ENCODE peak calls at places on chromosomes 1 and 21, in five cellular contexts. Z, C, E, R and S are unnamed samples.
A peak's percentile ranks its signal among the peaks of the same experiment; 100 is the strongest.

GRCh38 chr1:177975588-177976495 is 6.0 kb upstream of the SEC16B start:
- DNase-seq in C (no peak), Z (no peak), E (no peak), R (no peak), S (no peak)

GRCh38 chr1:921011-921837 is 2.5 kb upstream of the SAMD11 start:
- DNase-seq in E (no peak), R (peak; percentile 80), Z (no peak), C (no peak), S (peak; percentile 74)

GRCh38 chr1:2801535-2802291 is at the start of gene TTC34:
- DNase-seq in E (peak; percentile 14), R (peak; percentile 72), C (peak; percentile 29), Z (no peak), S (no peak)

GRCh38 chr1:45205000-45205909 is 1.1 kb downstream of the ZSWIM5 start:
- DNase-seq in C (no peak), R (peak; percentile 76), E (no peak), Z (no peak), S (peak; percentile 54)

GRCh38 chr21:28298251-28298672 is 694.4 kb downstream of the LTN1 start:
- DNase-seq in Z (no peak), C (no peak), R (no peak), E (no peak), S (no peak)

GRCh38 chr1:164475834-164476233 is 83.2 kb upstream of the PBX1 start:
- DNase-seq in Z (no peak), C (no peak), R (no peak), E (no peak), S (no peak)

GRCh38 chr1:103106426-103107321 is 1.6 kb downstream of the COL11A1 start:
- DNase-seq in E (no peak), C (peak; percentile 2), R (peak; percentile 66), Z (no peak), S (no peak)

GRCh38 chr1:1292442-1292779 is 12.2 kb downstream of the SCNN1D start:
- DNase-seq in C (no peak), Z (no peak), R (no peak), E (no peak), S (no peak)

GRCh38 chr1:47689894-47690293 is 252.1 kb downstream of the FOXD2 start:
- DNase-seq in E (no peak), Z (no peak), R (peak; percentile 18), C (no peak), S (no peak)

GRCh38 chr1:113185463-113186104 is 112.6 kb downstream of the LRIG2 start:
- DNase-seq in R (no peak), Z (no peak), C (no peak), E (no peak), S (no peak)

GRCh38 chr1:79777481-79778219 is 771.1 kb upstream of the ADGRL4 start:
- DNase-seq in Z (no peak), E (no peak), R (no peak), C (peak; percentile 15), S (no peak)

GRCh38 chr21:32790626-32791025 is 19.1 kb upstream of the PAXBP1 start:
- DNase-seq in R (no peak), C (no peak), Z (no peak), E (no peak), S (no peak)

GRCh38 chr1:40799351-40799867 is 15.8 kb downstream of the KCNQ4 start:
- DNase-seq in R (no peak), C (no peak), Z (no peak), E (no peak), S (no peak)

GRCh38 chr1:177032434-177032833 is 132.1 kb downstream of the ASTN1 start:
- DNase-seq in E (no peak), Z (no peak), C (no peak), R (no peak), S (no peak)

GRCh38 chr1:12486401-12487005 is 131.5 kb downstream of the DHRS3 start:
- DNase-seq in C (no peak), R (peak; percentile 84), E (no peak), Z (no peak), S (no peak)

GRCh38 chr1:218557731-218558130 is 212.6 kb downstream of the TGFB2 start:
- DNase-seq in R (no peak), C (no peak), E (no peak), Z (no peak), S (peak; percentile 37)

GRCh38 chr1:156126701-156127534 is 12.4 kb downstream of the LMNA start:
- DNase-seq in C (no peak), E (peak; percentile 55), Z (peak; percentile 54), R (no peak), S (no peak)

GRCh38 chr1:55375617-55376258 is 160.6 kb upstream of the USP24 start:
- DNase-seq in Z (no peak), C (peak; percentile 18), E (no peak), R (no peak), S (peak; percentile 6)

GRCh38 chr1:111203681-111204210 is 3.3 kb upstream of the DENND2D start:
- DNase-seq in R (peak; percentile 97), C (peak; percentile 82), Z (peak; percentile 59), E (peak; percentile 79), S (no peak)

GRCh38 chr1:66695121-66695520 is 57.1 kb upstream of the DYNLT5 start:
- DNase-seq in C (no peak), Z (no peak), R (no peak), E (no peak), S (peak; percentile 16)

GRCh38 chr21:35051287-35051818 is 2.3 kb upstream of the RUNX1 start:
- DNase-seq in R (peak; percentile 92), C (no peak), E (peak; percentile 67), Z (no peak), S (no peak)

GRCh38 chr1:185681034-185681633 is 53.1 kb upstream of the HMCN1 start:
- DNase-seq in Z (no peak), E (no peak), R (no peak), C (no peak), S (peak; percentile 28)

GRCh38 chr21:42532466-42533181 is 19.0 kb downstream of the SLC37A1 start:
- DNase-seq in R (peak; percentile 82), E (no peak), Z (no peak), C (no peak), S (no peak)

GRCh38 chr21:35873441-35873840 is 186.9 kb downstream of the SETD4 start:
- DNase-seq in R (no peak), C (no peak), Z (no peak), E (no peak), S (no peak)

GRCh38 chr1:77536813-77537212 is 145.6 kb downstream of the ZZZ3 start:
- DNase-seq in R (no peak), C (no peak), E (no peak), Z (no peak), S (no peak)

GRCh38 chr1:215421772-215422171 is 145.3 kb upstream of the KCTD3 start:
- DNase-seq in R (no peak), E (no peak), Z (no peak), C (no peak), S (no peak)

GRCh38 chr1:159959451-159959850 is 5.4 kb upstream of the SLAMF9 start:
- DNase-seq in E (no peak), Z (no peak), R (no peak), C (no peak), S (no peak)

GRCh38 chr1:168084396-168085231 is 52.1 kb downstream of the GPR161 start:
- DNase-seq in Z (peak; percentile 31), E (peak; percentile 49), R (peak; percentile 78), C (peak; percentile 38), S (no peak)

GRCh38 chr1:87331319-87332269 is 2.9 kb downstream of the LMO4 start:
- DNase-seq in E (peak; percentile 59), Z (no peak), R (peak; percentile 92), C (no peak), S (peak; percentile 69)

GRCh38 chr1:175881571-175881970 is 138.2 kb upstream of the TNR start:
- DNase-seq in C (no peak), Z (no peak), R (no peak), E (no peak), S (no peak)

GRCh38 chr21:45305831-45306230 is 18.1 kb upstream of the POFUT2 start:
- DNase-seq in E (no peak), R (no peak), Z (no peak), C (no peak), S (no peak)

GRCh38 chr1:207282049-207282448 is 39.4 kb upstream of the CD55 start:
- DNase-seq in R (no peak), C (no peak), Z (no peak), E (no peak), S (no peak)

GRCh38 chr1:196546272-196547245 is 61.7 kb downstream of the KCNT2 start:
- DNase-seq in E (no peak), R (no peak), C (no peak), Z (no peak), S (no peak)

GRCh38 chr1:12015001-12015491 is 4.3 kb upstream of the MIIP start:
- DNase-seq in R (no peak), Z (no peak), E (no peak), C (no peak), S (no peak)

GRCh38 chr1:220893701-220894024 is 14.4 kb downstream of the HLX start:
- DNase-seq in R (no peak), E (no peak), Z (no peak), C (no peak), S (no peak)

GRCh38 chr21:32463367-32463766 is 50.9 kb downstream of the EVA1C start:
- DNase-seq in Z (no peak), C (no peak), R (no peak), E (no peak), S (no peak)